ENCODE peak calls at places on chromosomes 13 and 19, in four cellular contexts. One of them, this sample, is unnamed.

GRCh38 chr19:1026189-1027019 is at the start of gene CNN2:
- DNase-seq in CD4-positive, CD25-positive, alpha-beta regulatory T cell: peak
- DNase-seq in OCI-LY7: peak
- DNase-seq in tibial artery: peak
- DNase-seq in this sample: no peak

GRCh38 chr13:40452741-40453665 is 213.4 kb downstream of the FOXO1 start:
- DNase-seq in tibial artery: no peak
- DNase-seq in OCI-LY7: no peak
- DNase-seq in CD4-positive, CD25-positive, alpha-beta regulatory T cell: no peak
- DNase-seq in this sample: peak

GRCh38 chr13:78679329-78679728 is 20.4 kb upstream of the OBI1 start:
- DNase-seq in tibial artery: no peak
- DNase-seq in CD4-positive, CD25-positive, alpha-beta regulatory T cell: no peak
- DNase-seq in OCI-LY7: no peak
- DNase-seq in this sample: no peak

GRCh38 chr19:53942001-53942786 is 20.5 kb upstream of the CACNG8 start:
- DNase-seq in OCI-LY7: no peak
- DNase-seq in tibial artery: no peak
- DNase-seq in CD4-positive, CD25-positive, alpha-beta regulatory T cell: no peak
- DNase-seq in this sample: no peak

GRCh38 chr19:16889429-16889882 is 657 bp downstream of the F2RL3 start:
- DNase-seq in tibial artery: no peak
- DNase-seq in OCI-LY7: no peak
- DNase-seq in CD4-positive, CD25-positive, alpha-beta regulatory T cell: no peak
- DNase-seq in this sample: no peak

GRCh38 chr13:49694446-49694845 is 3.2 kb upstream of the EBPL start:
- DNase-seq in OCI-LY7: no peak
- DNase-seq in CD4-positive, CD25-positive, alpha-beta regulatory T cell: no peak
- DNase-seq in tibial artery: no peak
- DNase-seq in this sample: no peak

GRCh38 chr19:46251415-46251814 is 21.9 kb downstream of the IGFL1 start:
- DNase-seq in OCI-LY7: no peak
- DNase-seq in tibial artery: no peak
- DNase-seq in CD4-positive, CD25-positive, alpha-beta regulatory T cell: no peak
- DNase-seq in this sample: no peak

GRCh38 chr13:75495938-75496337 is 14.0 kb upstream of the TBC1D4 start:
- DNase-seq in CD4-positive, CD25-positive, alpha-beta regulatory T cell: no peak
- DNase-seq in OCI-LY7: no peak
- DNase-seq in tibial artery: no peak
- DNase-seq in this sample: no peak

GRCh38 chr19:30153326-30154210 is 211.5 kb downstream of the URI1 start:
- DNase-seq in OCI-LY7: peak
- DNase-seq in tibial artery: no peak
- DNase-seq in CD4-positive, CD25-positive, alpha-beta regulatory T cell: no peak
- DNase-seq in this sample: no peak

GRCh38 chr13:93307166-93307565 is 80.6 kb downstream of the GPC6 start:
- DNase-seq in OCI-LY7: no peak
- DNase-seq in CD4-positive, CD25-positive, alpha-beta regulatory T cell: no peak
- DNase-seq in tibial artery: no peak
- DNase-seq in this sample: no peak

GRCh38 chr13:114151565-114152284 is 19.3 kb upstream of the RASA3 start:
- DNase-seq in CD4-positive, CD25-positive, alpha-beta regulatory T cell: no peak
- DNase-seq in OCI-LY7: no peak
- DNase-seq in tibial artery: no peak
- DNase-seq in this sample: peak

GRCh38 chr19:14375055-14375581 is 6.1 kb upstream of the ADGRE5 start:
- DNase-seq in OCI-LY7: peak
- DNase-seq in CD4-positive, CD25-positive, alpha-beta regulatory T cell: peak
- DNase-seq in tibial artery: no peak
- DNase-seq in this sample: no peak

GRCh38 chr13:96052655-96053002 is 572 bp downstream of the UGGT2 start:
- DNase-seq in OCI-LY7: no peak
- DNase-seq in tibial artery: no peak
- DNase-seq in CD4-positive, CD25-positive, alpha-beta regulatory T cell: no peak
- DNase-seq in this sample: no peak

GRCh38 chr19:48554385-48555091 is 2.6 kb downstream of the SULT2B1 start:
- DNase-seq in OCI-LY7: no peak
- DNase-seq in CD4-positive, CD25-positive, alpha-beta regulatory T cell: no peak
- DNase-seq in tibial artery: no peak
- DNase-seq in this sample: peak

GRCh38 chr13:44685641-44686040 is 109.5 kb upstream of the TSC22D1 start:
- DNase-seq in CD4-positive, CD25-positive, alpha-beta regulatory T cell: no peak
- DNase-seq in tibial artery: no peak
- DNase-seq in OCI-LY7: no peak
- DNase-seq in this sample: no peak

GRCh38 chr19:518292-519231 is 11.3 kb downstream of the TPGS1 start:
- DNase-seq in OCI-LY7: no peak
- DNase-seq in CD4-positive, CD25-positive, alpha-beta regulatory T cell: peak
- DNase-seq in tibial artery: no peak
- DNase-seq in this sample: no peak

GRCh38 chr13:109869312-109870237 is 83.2 kb upstream of the IRS2 start:
- DNase-seq in CD4-positive, CD25-positive, alpha-beta regulatory T cell: no peak
- DNase-seq in OCI-LY7: no peak
- DNase-seq in tibial artery: peak
- DNase-seq in this sample: no peak

GRCh38 chr13:66210677-66211076 is 1019.5 kb downstream of the PCDH9 start:
- DNase-seq in CD4-positive, CD25-positive, alpha-beta regulatory T cell: no peak
- DNase-seq in tibial artery: no peak
- DNase-seq in OCI-LY7: no peak
- DNase-seq in this sample: no peak

GRCh38 chr19:29396925-29397324 is 128.9 kb upstream of the VSTM2B start:
- DNase-seq in OCI-LY7: no peak
- DNase-seq in CD4-positive, CD25-positive, alpha-beta regulatory T cell: no peak
- DNase-seq in tibial artery: no peak
- DNase-seq in this sample: no peak

GRCh38 chr19:13784731-13785452 is 10.4 kb upstream of the ZSWIM4 start:
- DNase-seq in CD4-positive, CD25-positive, alpha-beta regulatory T cell: peak
- DNase-seq in OCI-LY7: peak
- DNase-seq in tibial artery: peak
- DNase-seq in this sample: no peak

GRCh38 chr13:37403776-37404497 is 194.6 kb downstream of the POSTN start:
- DNase-seq in tibial artery: no peak
- DNase-seq in CD4-positive, CD25-positive, alpha-beta regulatory T cell: no peak
- DNase-seq in OCI-LY7: no peak
- DNase-seq in this sample: no peak

GRCh38 chr13:46172531-46172991 is 9.4 kb downstream of the LCP1 start:
- DNase-seq in OCI-LY7: peak
- DNase-seq in tibial artery: no peak
- DNase-seq in CD4-positive, CD25-positive, alpha-beta regulatory T cell: peak
- DNase-seq in this sample: no peak

GRCh38 chr19:18636183-18636968 is 452 bp upstream of the KLHL26 start:
- DNase-seq in tibial artery: peak
- DNase-seq in OCI-LY7: peak
- DNase-seq in CD4-positive, CD25-positive, alpha-beta regulatory T cell: peak
- DNase-seq in this sample: peak
- H3K27ac ChIP-seq in tibial artery: peak
- H3K27ac ChIP-seq in OCI-LY7: peak
- H3K27ac ChIP-seq in CD4-positive, CD25-positive, alpha-beta regulatory T cell: peak
- H3K27ac ChIP-seq in this sample: peak

GRCh38 chr19:2318923-2319322 is 9.5 kb downstream of the LSM7 start:
- DNase-seq in tibial artery: no peak
- DNase-seq in CD4-positive, CD25-positive, alpha-beta regulatory T cell: no peak
- DNase-seq in OCI-LY7: no peak
- DNase-seq in this sample: no peak
- H3K27ac ChIP-seq in tibial artery: no peak
- H3K27ac ChIP-seq in CD4-positive, CD25-positive, alpha-beta regulatory T cell: no peak
- H3K27ac ChIP-seq in OCI-LY7: peak
- H3K27ac ChIP-seq in this sample: no peak

GRCh38 chr19:44775676-44776240 is 1.9 kb upstream of the CBLC start:
- DNase-seq in tibial artery: no peak
- DNase-seq in CD4-positive, CD25-positive, alpha-beta regulatory T cell: no peak
- DNase-seq in OCI-LY7: no peak
- DNase-seq in this sample: no peak
- H3K27ac ChIP-seq in tibial artery: no peak
- H3K27ac ChIP-seq in CD4-positive, CD25-positive, alpha-beta regulatory T cell: no peak
- H3K27ac ChIP-seq in OCI-LY7: no peak
- H3K27ac ChIP-seq in this sample: peak

GRCh38 chr19:3465552-3465951 is 14.8 kb downstream of the SMIM24 start:
- DNase-seq in CD4-positive, CD25-positive, alpha-beta regulatory T cell: no peak
- DNase-seq in OCI-LY7: no peak
- DNase-seq in tibial artery: no peak
- DNase-seq in this sample: no peak

GRCh38 chr19:3463039-3463958 is 17.0 kb downstream of the SMIM24 start:
- DNase-seq in tibial artery: no peak
- DNase-seq in OCI-LY7: no peak
- DNase-seq in CD4-positive, CD25-positive, alpha-beta regulatory T cell: no peak
- DNase-seq in this sample: no peak

GRCh38 chr19:3466630-3467029 is 13.7 kb downstream of the SMIM24 start:
- DNase-seq in CD4-positive, CD25-positive, alpha-beta regulatory T cell: no peak
- DNase-seq in tibial artery: peak
- DNase-seq in OCI-LY7: no peak
- DNase-seq in this sample: no peak

GRCh38 chr19:3463959-3464796 is 16.1 kb downstream of the SMIM24 start:
- DNase-seq in tibial artery: no peak
- DNase-seq in OCI-LY7: no peak
- DNase-seq in CD4-positive, CD25-positive, alpha-beta regulatory T cell: no peak
- DNase-seq in this sample: no peak

DNA sequence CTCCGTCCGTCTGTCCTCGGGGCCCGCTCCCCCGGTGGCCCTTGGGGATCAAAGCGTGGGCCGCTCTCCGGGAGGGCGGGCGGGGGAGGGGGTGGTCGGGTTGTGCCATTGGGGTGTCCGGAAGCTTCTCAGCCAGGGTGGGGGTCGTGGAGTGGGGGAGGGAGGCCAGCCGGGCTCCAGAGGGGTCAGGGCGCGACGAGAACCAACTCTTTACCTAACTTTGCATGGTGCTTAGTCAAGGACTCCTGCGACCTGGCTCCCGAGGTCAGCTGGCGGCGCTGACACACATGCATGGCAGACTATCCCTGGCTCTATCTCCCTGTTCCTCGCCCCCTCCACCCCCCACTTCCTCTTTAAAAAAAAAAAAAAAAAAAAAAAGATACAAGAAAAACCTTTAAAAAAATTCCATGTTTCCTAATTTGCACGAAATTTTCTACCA is 15.5 kb downstream of the SMIM24 start:
- DNase-seq in OCI-LY7: no peak
- DNase-seq in CD4-positive, CD25-positive, alpha-beta regulatory T cell: no peak
- DNase-seq in tibial artery: no peak
- DNase-seq in this sample: no peak
- H3K27ac ChIP-seq in OCI-LY7: no peak
- H3K27ac ChIP-seq in CD4-positive, CD25-positive, alpha-beta regulatory T cell: no peak
- H3K27ac ChIP-seq in tibial artery: peak
- H3K27ac ChIP-seq in this sample: no peak

DNA sequence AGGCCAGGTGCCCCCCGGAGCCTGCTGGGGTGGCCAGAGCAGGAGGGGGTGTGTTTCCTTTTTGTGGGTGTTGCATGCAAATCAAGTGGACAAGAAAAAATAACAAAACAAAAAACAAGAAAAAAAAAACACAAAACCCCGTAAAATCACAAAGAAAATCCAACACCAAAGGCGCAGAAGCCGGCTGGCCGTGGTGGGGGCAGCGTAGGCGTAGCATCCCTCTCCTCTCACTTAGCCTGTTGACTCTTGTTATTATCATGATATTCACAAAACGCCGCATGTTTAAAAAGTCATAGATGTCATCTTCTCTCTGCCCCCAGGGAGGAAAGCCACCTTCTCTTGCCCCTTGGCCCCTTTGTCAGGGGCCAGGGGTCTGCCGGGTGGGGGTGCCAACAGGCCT is 978 bp upstream of the TGFBR3L start:
- DNase-seq in tibial artery: no peak
- DNase-seq in CD4-positive, CD25-positive, alpha-beta regulatory T cell: no peak
- DNase-seq in OCI-LY7: no peak
- DNase-seq in this sample: no peak
- H3K27ac ChIP-seq in tibial artery: no peak
- H3K27ac ChIP-seq in CD4-positive, CD25-positive, alpha-beta regulatory T cell: no peak
- H3K27ac ChIP-seq in OCI-LY7: no peak
- H3K27ac ChIP-seq in this sample: no peak

GRCh38 chr19:33723512-33723911 is 73.2 kb upstream of the KCTD15 start:
- DNase-seq in tibial artery: no peak
- DNase-seq in OCI-LY7: no peak
- DNase-seq in CD4-positive, CD25-positive, alpha-beta regulatory T cell: no peak
- DNase-seq in this sample: no peak
- H3K27ac ChIP-seq in tibial artery: no peak
- H3K27ac ChIP-seq in OCI-LY7: no peak
- H3K27ac ChIP-seq in CD4-positive, CD25-positive, alpha-beta regulatory T cell: no peak
- H3K27ac ChIP-seq in this sample: no peak

GRCh38 chr19:55254625-55254977 is 4.2 kb downstream of the PPP6R1 start:
- DNase-seq in OCI-LY7: peak
- DNase-seq in tibial artery: no peak
- DNase-seq in CD4-positive, CD25-positive, alpha-beta regulatory T cell: no peak
- DNase-seq in this sample: no peak

GRCh38 chr19:55255618-55256423 is 3.0 kb downstream of the PPP6R1 start:
- DNase-seq in OCI-LY7: peak
- DNase-seq in tibial artery: no peak
- DNase-seq in CD4-positive, CD25-positive, alpha-beta regulatory T cell: no peak
- DNase-seq in this sample: no peak

GRCh38 chr19:55253264-55253663 is 5.6 kb downstream of the PPP6R1 start:
- DNase-seq in OCI-LY7: peak
- DNase-seq in tibial artery: no peak
- DNase-seq in CD4-positive, CD25-positive, alpha-beta regulatory T cell: no peak
- DNase-seq in this sample: no peak

GRCh38 chr19:55252760-55253159 is 6.1 kb downstream of the PPP6R1 start:
- DNase-seq in CD4-positive, CD25-positive, alpha-beta regulatory T cell: no peak
- DNase-seq in tibial artery: no peak
- DNase-seq in OCI-LY7: no peak
- DNase-seq in this sample: no peak

DNA sequence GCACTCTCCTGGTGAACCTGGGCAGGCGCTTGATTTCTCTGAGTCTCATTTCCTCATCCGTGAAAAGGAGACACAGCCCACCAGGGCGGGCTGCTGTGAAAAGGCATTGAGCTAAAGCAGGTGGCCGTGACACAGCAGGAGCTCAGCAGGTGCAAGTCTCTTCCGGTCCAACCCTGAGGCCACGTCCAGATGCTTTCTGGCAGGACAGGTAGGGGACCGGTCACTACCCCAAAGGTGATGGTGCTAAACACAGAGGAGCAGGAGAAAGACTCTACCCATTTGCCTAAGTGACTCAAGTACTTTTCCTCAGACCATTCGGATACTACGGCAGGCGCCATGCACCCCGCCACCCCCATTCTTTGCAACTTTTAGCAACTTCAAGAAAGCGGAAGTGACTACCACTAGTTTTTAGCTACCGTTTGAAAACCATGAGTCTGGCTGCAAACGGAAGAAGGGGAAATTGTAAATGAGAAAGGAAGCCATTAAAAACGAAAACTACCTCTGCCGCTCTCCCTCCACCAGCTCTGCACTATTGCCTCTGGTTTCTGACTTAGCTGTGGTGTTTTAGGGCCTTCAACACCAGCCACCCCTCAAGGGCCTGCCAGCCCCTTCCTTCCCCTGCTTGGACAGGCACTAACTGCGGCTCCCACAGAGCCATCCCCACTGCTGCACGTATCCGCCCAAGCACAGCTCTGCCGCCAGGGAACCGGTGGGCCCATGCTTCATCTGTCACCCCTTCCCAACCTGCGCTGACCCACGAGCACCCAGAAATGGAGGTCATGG is 4.8 kb downstream of the PPP6R1 start:
- DNase-seq in CD4-positive, CD25-positive, alpha-beta regulatory T cell: peak
- DNase-seq in tibial artery: no peak
- DNase-seq in OCI-LY7: peak
- DNase-seq in this sample: no peak
- H3K27ac ChIP-seq in CD4-positive, CD25-positive, alpha-beta regulatory T cell: peak
- H3K27ac ChIP-seq in tibial artery: no peak
- H3K27ac ChIP-seq in OCI-LY7: peak
- H3K27ac ChIP-seq in this sample: no peak

GRCh38 chr19:58059681-58060080 is 599 bp downstream of the ZNF135 start:
- DNase-seq in CD4-positive, CD25-positive, alpha-beta regulatory T cell: no peak
- DNase-seq in OCI-LY7: no peak
- DNase-seq in tibial artery: no peak
- DNase-seq in this sample: no peak
- H3K27ac ChIP-seq in CD4-positive, CD25-positive, alpha-beta regulatory T cell: no peak
- H3K27ac ChIP-seq in OCI-LY7: no peak
- H3K27ac ChIP-seq in tibial artery: peak
- H3K27ac ChIP-seq in this sample: peak